ENCODE peak calls at places on chromosomes 11 and 22, in four cellular contexts. O is GM20000, T is cardiac fibroblast, P is HL-60. L is an unnamed sample.

GRCh38 chr11:6251990-6252473 is 7.6 kb upstream of the CCKBR start:
- DNase-seq in O (no peak), T (no peak), P (no peak), L (no peak)

GRCh38 chr22:46971141-46971775 is 208.8 kb downstream of the TBC1D22A start:
- DNase-seq in O (no peak), T (peak), P (no peak), L (no peak)

GRCh38 chr22:38257170-38257569 is 15.6 kb downstream of the TMEM184B start:
- DNase-seq in O (no peak), T (peak), P (no peak), L (no peak)

GRCh38 chr11:72036687-72037086 is 38.0 kb downstream of the IL18BP start:
- DNase-seq in O (no peak), T (no peak), P (no peak), L (no peak)

GRCh38 chr11:15967966-15968365 is 388.4 kb downstream of the SOX6 start:
- DNase-seq in O (no peak), T (peak), P (no peak), L (peak)

GRCh38 chr11:83060965-83061364 is 10.7 kb downstream of the RAB30 start:
- DNase-seq in O (no peak), T (no peak), P (no peak), L (no peak)

GRCh38 chr11:110162216-110162615 is 69.0 kb downstream of the ZC3H12C start:
- DNase-seq in O (no peak), T (no peak), P (no peak), L (no peak)

GRCh38 chr22:37186228-37186996 is 1.6 kb downstream of the C1QTNF6 start:
- DNase-seq in O (peak), T (peak), P (peak), L (peak)

GRCh38 chr11:86244063-86244521 is 461 bp upstream of the EED start:
- DNase-seq in O (peak), T (peak), P (peak), L (peak)

GRCh38 chr11:95984035-95984434 is 60.1 kb upstream of the MTMR2 start:
- DNase-seq in O (no peak), T (no peak), P (no peak), L (no peak)

GRCh38 chr11:5204787-5205186 is 4.3 kb upstream of the OR51V1 start:
- DNase-seq in O (peak), T (peak), P (peak), L (peak)

GRCh38 chr11:34586655-34587281 is 34.1 kb upstream of the EHF start:
- DNase-seq in O (no peak), T (no peak), P (no peak), L (no peak)

DNA sequence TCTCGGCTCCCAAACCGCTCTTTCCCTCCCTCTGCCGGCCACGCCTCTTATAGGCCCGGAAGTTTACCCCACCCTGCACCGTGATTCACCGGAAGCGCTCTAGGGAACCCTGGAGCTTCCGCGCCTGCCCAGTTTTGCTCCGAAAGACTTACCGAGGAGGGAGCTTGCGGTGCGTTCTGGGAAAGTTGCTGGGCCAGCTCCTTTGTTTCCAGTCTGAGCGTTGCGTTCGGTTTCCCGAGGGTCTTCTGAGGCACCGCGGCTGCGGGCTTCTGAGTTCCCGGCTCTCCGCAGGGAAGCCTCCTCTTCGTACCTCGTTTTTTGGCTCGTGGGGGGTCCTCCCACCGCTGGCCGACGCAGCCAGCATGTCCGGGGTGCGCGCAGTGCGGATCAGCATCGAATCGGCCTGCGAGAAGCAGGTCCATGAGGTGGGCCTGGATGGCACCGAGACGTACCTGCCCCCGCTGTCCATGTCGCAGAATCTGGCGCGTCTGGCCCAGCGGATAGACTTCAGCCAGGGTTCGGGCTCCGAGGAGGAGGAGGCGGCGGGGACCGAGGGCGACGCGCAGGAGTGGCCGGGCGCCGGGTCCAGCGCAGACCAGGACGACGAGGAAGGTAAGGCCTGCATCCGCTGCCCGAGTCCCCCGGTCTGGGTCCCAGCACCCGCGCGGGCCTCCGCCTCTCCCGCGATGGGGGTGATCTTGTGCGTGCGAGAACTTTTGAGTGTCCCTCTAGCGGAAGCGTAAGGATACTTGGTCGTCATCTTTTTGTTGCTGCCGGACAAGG is at the start of gene MED17:
- DNase-seq in O (peak), T (peak), P (peak), L (peak)
- TF ChIP-seq CTCF in O (no peak), T (peak), P (peak), L (peak)

GRCh38 chr11:32571039-32571438 is 12.6 kb upstream of the EIF3M start:
- DNase-seq in O (no peak), T (no peak), P (no peak), L (no peak)
- TF ChIP-seq CTCF in O (no peak), T (no peak), P (no peak), L (no peak)

GRCh38 chr11:126112547-126112946 is 49.9 kb upstream of the CDON start:
- DNase-seq in O (no peak), T (no peak), P (no peak), L (no peak)

GRCh38 chr11:126113012-126113411 is 50.3 kb upstream of the CDON start:
- DNase-seq in O (no peak), T (no peak), P (no peak), L (no peak)

GRCh38 chr11:126114486-126115252 is 52.0 kb upstream of the CDON start:
- DNase-seq in O (no peak), T (no peak), P (no peak), L (no peak)

GRCh38 chr11:126113963-126114362 is 51.3 kb upstream of the CDON start:
- DNase-seq in O (no peak), T (no peak), P (no peak), L (no peak)

DNA sequence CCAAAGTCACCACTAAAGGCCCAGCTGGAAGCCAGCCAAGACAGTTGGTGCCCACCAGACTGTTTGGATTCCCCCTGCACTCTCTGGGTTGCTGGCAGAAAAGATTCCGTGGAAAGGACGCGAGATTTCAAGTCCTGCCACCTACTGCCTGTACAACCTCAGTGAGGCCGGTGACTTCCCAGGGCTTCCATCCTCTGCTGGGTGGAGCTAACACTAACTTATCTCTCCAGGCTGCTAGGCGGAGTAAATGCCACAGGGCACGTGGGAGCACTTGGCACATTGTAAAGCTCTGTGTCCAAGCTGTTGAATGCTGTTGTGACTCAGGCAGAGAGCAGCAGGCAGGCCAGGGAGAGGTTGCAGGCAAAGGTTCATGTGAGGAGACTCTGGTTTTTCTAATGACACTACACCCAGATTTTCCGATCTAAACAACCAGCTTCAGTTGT is 50.9 kb upstream of the CDON start:
- DNase-seq in O (no peak), T (peak), P (no peak), L (peak)
- TF ChIP-seq CTCF in O (no peak), T (no peak), P (no peak), L (no peak)

GRCh38 chr11:18721576-18722292 is 4.3 kb downstream of the IGSF22 start:
- DNase-seq in O (peak), T (peak), P (peak), L (peak)
- TF ChIP-seq CTCF in O (peak), T (peak), P (peak), L (peak)

GRCh38 chr22:33065230-33065629 is 7.0 kb upstream of the SYN3 start:
- DNase-seq in O (no peak), T (no peak), P (no peak), L (no peak)
- TF ChIP-seq CTCF in O (no peak), T (no peak), P (no peak), L (no peak)

GRCh38 chr11:127843483-127844396 is 743.6 kb downstream of the ETS1 start:
- DNase-seq in O (peak), T (peak), P (peak), L (peak)
- TF ChIP-seq CTCF in O (peak), T (peak), P (peak), L (peak)

DNA sequence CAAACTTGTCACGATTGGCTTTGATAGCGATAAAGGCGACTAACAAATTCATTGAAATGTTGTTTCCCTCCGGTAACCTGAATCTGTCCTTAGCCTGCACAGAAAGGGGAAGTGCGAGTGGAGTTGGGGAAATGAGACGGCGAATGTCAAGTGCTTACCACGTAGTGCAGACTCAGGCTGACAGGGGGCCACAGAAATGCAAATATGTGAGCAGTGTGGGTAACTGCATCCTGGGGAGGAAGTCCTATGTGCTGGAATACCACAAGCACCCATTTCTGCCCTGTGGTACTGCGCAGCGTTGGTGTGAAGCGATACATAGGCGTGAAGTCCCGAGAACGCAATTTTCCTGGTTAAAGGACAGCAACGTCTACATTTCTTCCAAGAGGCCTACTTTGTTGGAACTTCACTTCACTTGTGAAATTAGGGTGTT is 869 bp upstream of the EIF4ENIF1 start:
- DNase-seq in O (peak), T (peak), P (peak), L (peak)
- TF ChIP-seq CTCF in O (no peak), T (peak), P (no peak), L (no peak)